ENCODE peak calls at places on chromosomes 12 and 14, in ten cellular contexts. One of them, this sample, is unnamed.

GRCh38 chr12:94046626-94047410 is 101.6 kb upstream of the PLXNC1 start:
- DNase-seq in HFF-Myc: no peak
- DNase-seq in Right ventricle myocardium superior: no peak
- DNase-seq in HuH-7.5: no peak
- DNase-seq in amniotic stem cell: no peak
- DNase-seq in stimulated activated CD4-positive, alpha-beta T cell treated with anti-CD3 and anti-CD28 coated beads, Interleukin-1b, Interleukin-23, amount 100 ng/mL, for 24 hours: no peak
- DNase-seq in KG1: no peak
- DNase-seq in kidney epithelial cell: no peak
- DNase-seq in MV-4-11: peak; percentile 3
- DNase-seq in hippocampal formation: no peak
- DNase-seq in this sample: no peak

GRCh38 chr14:23042162-23042965 is at the start of gene PSMB11:
- DNase-seq in amniotic stem cell: no peak
- DNase-seq in MV-4-11: no peak
- DNase-seq in HFF-Myc: no peak
- DNase-seq in hippocampal formation: no peak
- DNase-seq in KG1: no peak
- DNase-seq in Right ventricle myocardium superior: no peak
- DNase-seq in stimulated activated CD4-positive, alpha-beta T cell treated with anti-CD3 and anti-CD28 coated beads, Interleukin-1b, Interleukin-23, amount 100 ng/mL, for 24 hours: no peak
- DNase-seq in kidney epithelial cell: no peak
- DNase-seq in HuH-7.5: no peak
- DNase-seq in this sample: no peak

GRCh38 chr12:19739195-19739776 is 300.0 kb downstream of the AEBP2 start:
- DNase-seq in amniotic stem cell: peak; percentile 39
- DNase-seq in HuH-7.5: peak; percentile 58
- DNase-seq in kidney epithelial cell: peak; percentile 14
- DNase-seq in stimulated activated CD4-positive, alpha-beta T cell treated with anti-CD3 and anti-CD28 coated beads, Interleukin-1b, Interleukin-23, amount 100 ng/mL, for 24 hours: no peak
- DNase-seq in hippocampal formation: no peak
- DNase-seq in Right ventricle myocardium superior: no peak
- DNase-seq in MV-4-11: peak; percentile 66
- DNase-seq in KG1: peak; percentile 1
- DNase-seq in HFF-Myc: peak; percentile 32
- DNase-seq in this sample: peak; percentile 51

GRCh38 chr12:55932546-55932919 is 1.6 kb downstream of the DGKA start:
- DNase-seq in HuH-7.5: peak; percentile 42
- DNase-seq in stimulated activated CD4-positive, alpha-beta T cell treated with anti-CD3 and anti-CD28 coated beads, Interleukin-1b, Interleukin-23, amount 100 ng/mL, for 24 hours: no peak
- DNase-seq in HFF-Myc: no peak
- DNase-seq in MV-4-11: peak; percentile 42
- DNase-seq in KG1: no peak
- DNase-seq in amniotic stem cell: no peak
- DNase-seq in kidney epithelial cell: no peak
- DNase-seq in Right ventricle myocardium superior: no peak
- DNase-seq in hippocampal formation: no peak
- DNase-seq in this sample: peak; percentile 18

GRCh38 chr12:12835378-12836145 is 22.4 kb downstream of the DDX47 start:
- DNase-seq in Right ventricle myocardium superior: no peak
- DNase-seq in stimulated activated CD4-positive, alpha-beta T cell treated with anti-CD3 and anti-CD28 coated beads, Interleukin-1b, Interleukin-23, amount 100 ng/mL, for 24 hours: no peak
- DNase-seq in KG1: no peak
- DNase-seq in kidney epithelial cell: peak; percentile 81
- DNase-seq in MV-4-11: no peak
- DNase-seq in amniotic stem cell: peak; percentile 3
- DNase-seq in hippocampal formation: no peak
- DNase-seq in HFF-Myc: no peak
- DNase-seq in HuH-7.5: no peak
- DNase-seq in this sample: no peak

GRCh38 chr12:49030714-49031572 is 12.4 kb upstream of the PRKAG1 start:
- DNase-seq in amniotic stem cell: no peak
- DNase-seq in stimulated activated CD4-positive, alpha-beta T cell treated with anti-CD3 and anti-CD28 coated beads, Interleukin-1b, Interleukin-23, amount 100 ng/mL, for 24 hours: no peak
- DNase-seq in kidney epithelial cell: no peak
- DNase-seq in HuH-7.5: no peak
- DNase-seq in Right ventricle myocardium superior: no peak
- DNase-seq in hippocampal formation: no peak
- DNase-seq in HFF-Myc: no peak
- DNase-seq in MV-4-11: no peak
- DNase-seq in KG1: no peak
- DNase-seq in this sample: no peak

GRCh38 chr12:16299403-16299802 is 21.9 kb upstream of the SLC15A5 start:
- DNase-seq in KG1: no peak
- DNase-seq in amniotic stem cell: no peak
- DNase-seq in MV-4-11: no peak
- DNase-seq in HuH-7.5: no peak
- DNase-seq in kidney epithelial cell: no peak
- DNase-seq in stimulated activated CD4-positive, alpha-beta T cell treated with anti-CD3 and anti-CD28 coated beads, Interleukin-1b, Interleukin-23, amount 100 ng/mL, for 24 hours: no peak
- DNase-seq in HFF-Myc: no peak
- DNase-seq in Right ventricle myocardium superior: no peak
- DNase-seq in hippocampal formation: no peak
- DNase-seq in this sample: no peak

GRCh38 chr12:82955020-82955419 is 268.3 kb downstream of the TMTC2 start:
- DNase-seq in amniotic stem cell: no peak
- DNase-seq in stimulated activated CD4-positive, alpha-beta T cell treated with anti-CD3 and anti-CD28 coated beads, Interleukin-1b, Interleukin-23, amount 100 ng/mL, for 24 hours: no peak
- DNase-seq in MV-4-11: no peak
- DNase-seq in Right ventricle myocardium superior: no peak
- DNase-seq in KG1: no peak
- DNase-seq in kidney epithelial cell: no peak
- DNase-seq in HuH-7.5: no peak
- DNase-seq in hippocampal formation: no peak
- DNase-seq in HFF-Myc: no peak
- DNase-seq in this sample: no peak

GRCh38 chr12:9509464-9510166 is 98.1 kb downstream of the KLRB1 start:
- DNase-seq in stimulated activated CD4-positive, alpha-beta T cell treated with anti-CD3 and anti-CD28 coated beads, Interleukin-1b, Interleukin-23, amount 100 ng/mL, for 24 hours: no peak
- DNase-seq in Right ventricle myocardium superior: no peak
- DNase-seq in hippocampal formation: no peak
- DNase-seq in KG1: no peak
- DNase-seq in amniotic stem cell: no peak
- DNase-seq in HuH-7.5: no peak
- DNase-seq in kidney epithelial cell: no peak
- DNase-seq in HFF-Myc: no peak
- DNase-seq in MV-4-11: no peak
- DNase-seq in this sample: no peak

GRCh38 chr14:99231850-99232401 is 40.1 kb downstream of the BCL11B start:
- DNase-seq in amniotic stem cell: no peak
- DNase-seq in MV-4-11: no peak
- DNase-seq in KG1: no peak
- DNase-seq in Right ventricle myocardium superior: no peak
- DNase-seq in HFF-Myc: no peak
- DNase-seq in HuH-7.5: no peak
- DNase-seq in hippocampal formation: no peak
- DNase-seq in stimulated activated CD4-positive, alpha-beta T cell treated with anti-CD3 and anti-CD28 coated beads, Interleukin-1b, Interleukin-23, amount 100 ng/mL, for 24 hours: no peak
- DNase-seq in kidney epithelial cell: no peak
- DNase-seq in this sample: no peak

GRCh38 chr14:102690509-102691286 is 86.6 kb upstream of the TRAF3 start:
- DNase-seq in kidney epithelial cell: no peak
- DNase-seq in HFF-Myc: no peak
- DNase-seq in hippocampal formation: no peak
- DNase-seq in MV-4-11: peak; percentile 69
- DNase-seq in HuH-7.5: peak; percentile 29
- DNase-seq in Right ventricle myocardium superior: no peak
- DNase-seq in amniotic stem cell: no peak
- DNase-seq in stimulated activated CD4-positive, alpha-beta T cell treated with anti-CD3 and anti-CD28 coated beads, Interleukin-1b, Interleukin-23, amount 100 ng/mL, for 24 hours: no peak
- DNase-seq in KG1: no peak
- DNase-seq in this sample: peak; percentile 8

GRCh38 chr14:92105845-92106094 is 612 bp downstream of the ATXN3 start:
- DNase-seq in hippocampal formation: no peak
- DNase-seq in amniotic stem cell: peak; percentile 23
- DNase-seq in stimulated activated CD4-positive, alpha-beta T cell treated with anti-CD3 and anti-CD28 coated beads, Interleukin-1b, Interleukin-23, amount 100 ng/mL, for 24 hours: peak; percentile 8
- DNase-seq in Right ventricle myocardium superior: peak; percentile 80
- DNase-seq in KG1: no peak
- DNase-seq in kidney epithelial cell: no peak
- DNase-seq in MV-4-11: peak; percentile 69
- DNase-seq in HFF-Myc: no peak
- DNase-seq in HuH-7.5: peak; percentile 32
- DNase-seq in this sample: peak; percentile 57

GRCh38 chr12:10366875-10367274 is 23.0 kb downstream of the KLRK1 start:
- DNase-seq in HFF-Myc: no peak
- DNase-seq in amniotic stem cell: no peak
- DNase-seq in hippocampal formation: no peak
- DNase-seq in Right ventricle myocardium superior: no peak
- DNase-seq in HuH-7.5: no peak
- DNase-seq in kidney epithelial cell: no peak
- DNase-seq in KG1: no peak
- DNase-seq in stimulated activated CD4-positive, alpha-beta T cell treated with anti-CD3 and anti-CD28 coated beads, Interleukin-1b, Interleukin-23, amount 100 ng/mL, for 24 hours: no peak
- DNase-seq in MV-4-11: peak; percentile 59
- DNase-seq in this sample: peak; percentile 89

GRCh38 chr12:81329088-81329487 is 251.2 kb downstream of the ACSS3 start:
- DNase-seq in HuH-7.5: peak; percentile 3
- DNase-seq in HFF-Myc: no peak
- DNase-seq in KG1: no peak
- DNase-seq in hippocampal formation: no peak
- DNase-seq in stimulated activated CD4-positive, alpha-beta T cell treated with anti-CD3 and anti-CD28 coated beads, Interleukin-1b, Interleukin-23, amount 100 ng/mL, for 24 hours: no peak
- DNase-seq in amniotic stem cell: no peak
- DNase-seq in kidney epithelial cell: no peak
- DNase-seq in MV-4-11: peak; percentile 34
- DNase-seq in Right ventricle myocardium superior: no peak
- DNase-seq in this sample: peak; percentile 5

GRCh38 chr14:56844603-56845002 is 34.3 kb upstream of the OTX2 start:
- DNase-seq in kidney epithelial cell: no peak
- DNase-seq in HuH-7.5: no peak
- DNase-seq in Right ventricle myocardium superior: no peak
- DNase-seq in KG1: no peak
- DNase-seq in hippocampal formation: no peak
- DNase-seq in stimulated activated CD4-positive, alpha-beta T cell treated with anti-CD3 and anti-CD28 coated beads, Interleukin-1b, Interleukin-23, amount 100 ng/mL, for 24 hours: no peak
- DNase-seq in HFF-Myc: no peak
- DNase-seq in MV-4-11: no peak
- DNase-seq in amniotic stem cell: no peak
- DNase-seq in this sample: no peak

GRCh38 chr12:82413994-82414393 is 55.7 kb downstream of the METTL25 start:
- DNase-seq in HFF-Myc: no peak
- DNase-seq in Right ventricle myocardium superior: no peak
- DNase-seq in kidney epithelial cell: no peak
- DNase-seq in stimulated activated CD4-positive, alpha-beta T cell treated with anti-CD3 and anti-CD28 coated beads, Interleukin-1b, Interleukin-23, amount 100 ng/mL, for 24 hours: no peak
- DNase-seq in KG1: no peak
- DNase-seq in HuH-7.5: no peak
- DNase-seq in hippocampal formation: no peak
- DNase-seq in MV-4-11: no peak
- DNase-seq in amniotic stem cell: no peak
- DNase-seq in this sample: no peak

GRCh38 chr12:26789731-26790644 is 43.0 kb downstream of the ITPR2 start:
- DNase-seq in MV-4-11: no peak
- DNase-seq in KG1: no peak
- DNase-seq in HFF-Myc: peak; percentile 33
- DNase-seq in HuH-7.5: no peak
- DNase-seq in Right ventricle myocardium superior: no peak
- DNase-seq in amniotic stem cell: no peak
- DNase-seq in hippocampal formation: no peak
- DNase-seq in kidney epithelial cell: no peak
- DNase-seq in stimulated activated CD4-positive, alpha-beta T cell treated with anti-CD3 and anti-CD28 coated beads, Interleukin-1b, Interleukin-23, amount 100 ng/mL, for 24 hours: no peak
- DNase-seq in this sample: no peak

GRCh38 chr12:122081697-122082221 is 3.2 kb downstream of the MLXIP start:
- DNase-seq in Right ventricle myocardium superior: peak; percentile 81
- DNase-seq in amniotic stem cell: no peak
- DNase-seq in hippocampal formation: no peak
- DNase-seq in HuH-7.5: no peak
- DNase-seq in kidney epithelial cell: no peak
- DNase-seq in KG1: peak; percentile 56
- DNase-seq in MV-4-11: peak; percentile 94
- DNase-seq in HFF-Myc: no peak
- DNase-seq in stimulated activated CD4-positive, alpha-beta T cell treated with anti-CD3 and anti-CD28 coated beads, Interleukin-1b, Interleukin-23, amount 100 ng/mL, for 24 hours: no peak
- DNase-seq in this sample: peak; percentile 91

GRCh38 chr12:22286569-22286968 is 47.9 kb downstream of the ST8SIA1 start:
- DNase-seq in amniotic stem cell: peak; percentile 60
- DNase-seq in Right ventricle myocardium superior: no peak
- DNase-seq in kidney epithelial cell: peak; percentile 80
- DNase-seq in HFF-Myc: peak; percentile 39
- DNase-seq in hippocampal formation: no peak
- DNase-seq in MV-4-11: no peak
- DNase-seq in stimulated activated CD4-positive, alpha-beta T cell treated with anti-CD3 and anti-CD28 coated beads, Interleukin-1b, Interleukin-23, amount 100 ng/mL, for 24 hours: no peak
- DNase-seq in HuH-7.5: no peak
- DNase-seq in KG1: no peak
- DNase-seq in this sample: no peak

GRCh38 chr14:51066576-51066975 is 28.3 kb downstream of the TRIM9 start:
- DNase-seq in hippocampal formation: no peak
- DNase-seq in amniotic stem cell: no peak
- DNase-seq in HuH-7.5: no peak
- DNase-seq in HFF-Myc: no peak
- DNase-seq in MV-4-11: no peak
- DNase-seq in Right ventricle myocardium superior: no peak
- DNase-seq in kidney epithelial cell: no peak
- DNase-seq in stimulated activated CD4-positive, alpha-beta T cell treated with anti-CD3 and anti-CD28 coated beads, Interleukin-1b, Interleukin-23, amount 100 ng/mL, for 24 hours: no peak
- DNase-seq in KG1: no peak
- DNase-seq in this sample: no peak

GRCh38 chr14:65095633-65096205 is 6.6 kb downstream of the MAX start:
- DNase-seq in HFF-Myc: peak; percentile 11
- DNase-seq in amniotic stem cell: no peak
- DNase-seq in MV-4-11: no peak
- DNase-seq in KG1: no peak
- DNase-seq in hippocampal formation: peak; percentile 48
- DNase-seq in HuH-7.5: no peak
- DNase-seq in kidney epithelial cell: no peak
- DNase-seq in stimulated activated CD4-positive, alpha-beta T cell treated with anti-CD3 and anti-CD28 coated beads, Interleukin-1b, Interleukin-23, amount 100 ng/mL, for 24 hours: no peak
- DNase-seq in Right ventricle myocardium superior: peak; percentile 58
- DNase-seq in this sample: no peak

GRCh38 chr12:28963554-28963953 is 185.5 kb upstream of the FAR2 start:
- DNase-seq in HuH-7.5: no peak
- DNase-seq in hippocampal formation: no peak
- DNase-seq in amniotic stem cell: no peak
- DNase-seq in HFF-Myc: no peak
- DNase-seq in KG1: no peak
- DNase-seq in stimulated activated CD4-positive, alpha-beta T cell treated with anti-CD3 and anti-CD28 coated beads, Interleukin-1b, Interleukin-23, amount 100 ng/mL, for 24 hours: no peak
- DNase-seq in kidney epithelial cell: no peak
- DNase-seq in MV-4-11: peak; percentile 10
- DNase-seq in Right ventricle myocardium superior: no peak
- DNase-seq in this sample: peak; percentile 1

GRCh38 chr12:5192727-5193126 is 149.0 kb downstream of the KCNA5 start:
- DNase-seq in hippocampal formation: no peak
- DNase-seq in kidney epithelial cell: no peak
- DNase-seq in stimulated activated CD4-positive, alpha-beta T cell treated with anti-CD3 and anti-CD28 coated beads, Interleukin-1b, Interleukin-23, amount 100 ng/mL, for 24 hours: no peak
- DNase-seq in HuH-7.5: no peak
- DNase-seq in Right ventricle myocardium superior: no peak
- DNase-seq in HFF-Myc: no peak
- DNase-seq in amniotic stem cell: no peak
- DNase-seq in MV-4-11: no peak
- DNase-seq in KG1: no peak
- DNase-seq in this sample: no peak

GRCh38 chr14:55245657-55246268 is 25.5 kb upstream of the FBXO34 start:
- DNase-seq in Right ventricle myocardium superior: no peak
- DNase-seq in kidney epithelial cell: no peak
- DNase-seq in MV-4-11: peak; percentile 11
- DNase-seq in hippocampal formation: no peak
- DNase-seq in HuH-7.5: no peak
- DNase-seq in stimulated activated CD4-positive, alpha-beta T cell treated with anti-CD3 and anti-CD28 coated beads, Interleukin-1b, Interleukin-23, amount 100 ng/mL, for 24 hours: no peak
- DNase-seq in HFF-Myc: no peak
- DNase-seq in KG1: peak; percentile 2
- DNase-seq in amniotic stem cell: no peak
- DNase-seq in this sample: peak; percentile 12

This sample was measured in AML-193.